ENCODE peak calls at places on chromosomes 3 and 15, in eight cellular contexts. Y is astrocyte of the spinal cord; C is activated CD8-positive, alpha-beta T cell treated with anti-CD3 and anti-CD28 coated beads for 36 hours; M is CD8-positive, alpha-beta memory T cell; B is foreskin fibroblast; I is occipital lobe; R is SJSA1; T is NCI-H187. Q is an unnamed sample.
A peak's percentile ranks its signal among the peaks of the same experiment; 100 is the strongest.

GRCh38 chr3:65831733-65832425 is 206.8 kb downstream of the MAGI1 start:
- DNase-seq in Y (no peak), I (no peak), C (no peak), M (no peak), T (no peak), B (peak; percentile 66), R (no peak), Q (no peak)

GRCh38 chr15:74368121-74368520 is 675 bp upstream of the CYP11A1 start:
- DNase-seq in T (no peak), C (no peak), R (no peak), B (no peak), M (no peak), I (no peak), Y (no peak), Q (no peak)

GRCh38 chr3:195099976-195100755 is 170.8 kb downstream of the XXYLT1 start:
- DNase-seq in I (no peak), R (no peak), B (no peak), M (no peak), T (no peak), C (no peak), Y (no peak), Q (no peak)

GRCh38 chr15:88580532-88580931 is 34.1 kb upstream of the DET1 start:
- DNase-seq in R (no peak), T (no peak), M (no peak), I (no peak), C (no peak), Y (no peak), B (no peak), Q (no peak)

GRCh38 chr3:168531116-168531515 is 435.4 kb upstream of the GOLIM4 start:
- DNase-seq in R (no peak), Y (peak; percentile 54), C (no peak), T (no peak), I (no peak), B (no peak), M (no peak), Q (no peak)

GRCh38 chr3:160372780-160373179 is 26.2 kb downstream of the IFT80 start:
- DNase-seq in C (no peak), Y (peak; percentile 36), M (no peak), T (no peak), R (no peak), B (peak; percentile 56), I (no peak), Q (no peak)

GRCh38 chr15:42737529-42738328 is 801 bp upstream of the CDAN1 start:
- DNase-seq in I (no peak), M (no peak), Y (no peak), C (no peak), R (no peak), B (no peak), T (no peak), Q (no peak)

GRCh38 chr3:46372492-46373359 is 2.0 kb downstream of the CCR5 start:
- DNase-seq in C (no peak), I (no peak), Y (peak; percentile 8), R (no peak), T (no peak), B (peak; percentile 23), M (no peak), Q (no peak)

GRCh38 chr3:73041537-73041936 is 19.9 kb upstream of the EBLN2 start:
- DNase-seq in M (no peak), Y (no peak), B (no peak), R (no peak), C (no peak), T (no peak), I (no peak), Q (no peak)

GRCh38 chr15:31438601-31439265 is 112.1 kb downstream of the KLF13 start:
- DNase-seq in T (peak; percentile 65), Y (no peak), M (no peak), C (no peak), B (no peak), I (no peak), R (no peak), Q (no peak)

GRCh38 chr15:52069559-52069958 is 43.0 kb downstream of the BCL2L10 start:
- DNase-seq in Y (no peak), R (no peak), C (no peak), I (no peak), M (no peak), T (no peak), B (no peak), Q (no peak)

GRCh38 chr3:192372627-192373026 is 354.7 kb downstream of the FGF12 start:
- DNase-seq in M (no peak), R (no peak), B (no peak), T (no peak), Y (no peak), C (no peak), I (no peak), Q (no peak)

GRCh38 chr3:16140116-16140893 is 34.2 kb upstream of the GALNT15 start:
- DNase-seq in Y (peak; percentile 93), B (peak; percentile 78), T (no peak), C (no peak), R (peak; percentile 75), I (no peak), M (no peak), Q (no peak)

GRCh38 chr15:100520132-100520921 is 8.4 kb downstream of the CERS3 start:
- DNase-seq in C (no peak), B (no peak), Y (no peak), R (no peak), M (no peak), T (no peak), I (no peak), Q (peak; percentile 25)

GRCh38 chr3:30098656-30099454 is 507.5 kb upstream of the TGFBR2 start:
- DNase-seq in T (no peak), I (no peak), R (no peak), M (no peak), Y (peak; percentile 21), C (peak; percentile 6), B (peak; percentile 49), Q (no peak)

Q was measured in globus pallidus.